ENCODE peak calls at places on chromosomes 6 and 20, in eight cellular contexts. K is substantia nigra; U is HTR-8/SVneo; R is ELR; L is stimulated activated CD4-positive, alpha-beta T cell treated with anti-CD3 and anti-CD28 coated beads, Interleukin-15, amount 100 ng/mL, for 1 hour; P is WTC11; D is H54; E is DMS53. F is an unnamed sample.
A peak's percentile ranks its signal among the peaks of the same experiment; 100 is the strongest.

GRCh38 chr6:147378819-147379218 is 129.7 kb upstream of the SAMD5 start:
- DNase-seq in K (no peak), R (no peak), P (no peak), U (no peak), E (no peak), D (no peak), L (no peak), F (no peak)

GRCh38 chr6:25576920-25577319 is 75.1 kb upstream of the SCGN start:
- DNase-seq in P (no peak), D (no peak), E (no peak), K (peak; percentile 7), L (no peak), R (no peak), U (no peak), F (no peak)

GRCh38 chr6:105692630-105693212 is 289.8 kb upstream of the PREP start:
- DNase-seq in P (no peak), E (no peak), K (no peak), U (no peak), L (no peak), R (no peak), D (no peak), F (no peak)

GRCh38 chr6:98486052-98486451 is 348.3 kb upstream of the POU3F2 start:
- DNase-seq in E (no peak), K (no peak), D (no peak), U (no peak), P (no peak), R (no peak), L (no peak), F (no peak)

GRCh38 chr20:5033566-5033965 is 32.3 kb upstream of the SLC23A2 start:
- DNase-seq in R (no peak), D (no peak), K (no peak), U (no peak), P (no peak), L (no peak), E (no peak), F (no peak)

GRCh38 chr6:130625825-130626500 is 201.2 kb upstream of the SMLR1 start:
- DNase-seq in D (no peak), E (no peak), P (no peak), R (peak; percentile 88), U (peak; percentile 68), K (no peak), L (no peak), F (no peak)

GRCh38 chr6:44249082-44249748 is 2.3 kb downstream of the HSP90AB1 start:
- DNase-seq in E (no peak), P (no peak), D (no peak), K (no peak), U (no peak), R (no peak), L (no peak), F (no peak)

GRCh38 chr20:21513881-21514540 is at the start of gene NKX2-2:
- DNase-seq in E (no peak), R (no peak), L (no peak), U (no peak), D (no peak), K (peak; percentile 83), P (peak; percentile 54), F (no peak)

GRCh38 chr6:44667226-44667625 is 279.7 kb downstream of the CDC5L start:
- DNase-seq in E (no peak), D (peak; percentile 46), U (peak; percentile 78), R (peak; percentile 75), L (no peak), K (no peak), P (peak; percentile 36), F (no peak)

GRCh38 chr6:157946865-157947532 is 34.7 kb upstream of the SYNJ2 start:
- DNase-seq in P (no peak), D (no peak), L (no peak), U (peak; percentile 31), R (peak; percentile 49), E (peak; percentile 13), K (no peak), F (no peak)

F was measured in activated T-cell treated with anti-CD3 and anti-CD28 coated beads, Interleukin-2, amount 50 U/mL, for 24 hours.